ENCODE peak calls at places on chromosome 13, in six cellular contexts. One of them, this sample, is unnamed.
A peak's percentile ranks its signal among the peaks of the same experiment; 100 is the strongest.

GRCh38 chr13:29497137-29497654 is 98.3 kb downstream of the SLC7A1 start:
- DNase-seq in body of pancreas: peak; percentile 55
- DNase-seq in heart right ventricle: peak; percentile 84
- DNase-seq in tibial nerve: peak; percentile 35
- DNase-seq in Karpas-422: no peak
- DNase-seq in PC-3: no peak
- DNase-seq in this sample: no peak

GRCh38 chr13:73625562-73626339 is 508.5 kb downstream of the KLF12 start:
- DNase-seq in body of pancreas: no peak
- DNase-seq in heart right ventricle: no peak
- DNase-seq in tibial nerve: no peak
- DNase-seq in Karpas-422: no peak
- DNase-seq in PC-3: no peak
- DNase-seq in this sample: peak; percentile 6

GRCh38 chr13:50238922-50239321 is 223.7 kb downstream of the KCNRG start:
- DNase-seq in body of pancreas: no peak
- DNase-seq in heart right ventricle: no peak
- DNase-seq in tibial nerve: no peak
- DNase-seq in Karpas-422: no peak
- DNase-seq in PC-3: no peak
- DNase-seq in this sample: no peak

GRCh38 chr13:111957913-111958450 is 109.0 kb upstream of the SOX1 start:
- DNase-seq in body of pancreas: no peak
- DNase-seq in heart right ventricle: no peak
- DNase-seq in tibial nerve: no peak
- DNase-seq in Karpas-422: no peak
- DNase-seq in PC-3: no peak
- DNase-seq in this sample: no peak

GRCh38 chr13:60869941-60870613 is 473.1 kb downstream of the TDRD3 start:
- DNase-seq in body of pancreas: no peak
- DNase-seq in heart right ventricle: no peak
- DNase-seq in tibial nerve: no peak
- DNase-seq in Karpas-422: no peak
- DNase-seq in PC-3: no peak
- DNase-seq in this sample: no peak

GRCh38 chr13:40598599-40598998 is 67.8 kb downstream of the FOXO1 start:
- DNase-seq in body of pancreas: peak; percentile 50
- DNase-seq in heart right ventricle: no peak
- DNase-seq in tibial nerve: no peak
- DNase-seq in Karpas-422: no peak
- DNase-seq in PC-3: no peak
- DNase-seq in this sample: no peak

GRCh38 chr13:69580255-69580654 is 527.4 kb upstream of the ATXN8OS start:
- DNase-seq in body of pancreas: no peak
- DNase-seq in heart right ventricle: no peak
- DNase-seq in tibial nerve: no peak
- DNase-seq in Karpas-422: no peak
- DNase-seq in PC-3: peak; percentile 1
- DNase-seq in this sample: no peak

GRCh38 chr13:48580185-48580803 is 47.4 kb upstream of the RCBTB2 start:
- DNase-seq in body of pancreas: peak; percentile 89
- DNase-seq in heart right ventricle: peak; percentile 87
- DNase-seq in tibial nerve: peak; percentile 85
- DNase-seq in Karpas-422: peak; percentile 93
- DNase-seq in PC-3: peak; percentile 80
- DNase-seq in this sample: peak; percentile 64

GRCh38 chr13:73036566-73036965 is 22.2 kb upstream of the KLF5 start:
- DNase-seq in body of pancreas: no peak
- DNase-seq in heart right ventricle: no peak
- DNase-seq in tibial nerve: no peak
- DNase-seq in Karpas-422: no peak
- DNase-seq in PC-3: no peak
- DNase-seq in this sample: no peak

GRCh38 chr13:97182065-97182890 is 39.9 kb upstream of the MBNL2 start:
- DNase-seq in body of pancreas: no peak
- DNase-seq in heart right ventricle: no peak
- DNase-seq in tibial nerve: no peak
- DNase-seq in Karpas-422: no peak
- DNase-seq in PC-3: peak; percentile 30
- DNase-seq in this sample: no peak

GRCh38 chr13:48562296-48563066 is 29.6 kb upstream of the RCBTB2 start:
- DNase-seq in body of pancreas: no peak
- DNase-seq in heart right ventricle: no peak
- DNase-seq in tibial nerve: no peak
- DNase-seq in Karpas-422: peak; percentile 90
- DNase-seq in PC-3: peak; percentile 55
- DNase-seq in this sample: peak; percentile 77

GRCh38 chr13:39038569-39038898 is 278 bp downstream of the NHLRC3 start:
- DNase-seq in body of pancreas: peak; percentile 15
- DNase-seq in heart right ventricle: no peak
- DNase-seq in tibial nerve: no peak
- DNase-seq in Karpas-422: peak; percentile 75
- DNase-seq in PC-3: peak; percentile 8
- DNase-seq in this sample: peak; percentile 41

GRCh38 chr13:21849323-21849722 is 178.4 kb downstream of the FGF9 start:
- DNase-seq in body of pancreas: peak; percentile 29
- DNase-seq in heart right ventricle: no peak
- DNase-seq in tibial nerve: no peak
- DNase-seq in Karpas-422: peak; percentile 78
- DNase-seq in PC-3: peak; percentile 22
- DNase-seq in this sample: no peak

GRCh38 chr13:113857531-113858195 is 6.2 kb downstream of the GAS6 start:
- DNase-seq in body of pancreas: no peak
- DNase-seq in heart right ventricle: peak; percentile 2
- DNase-seq in tibial nerve: no peak
- DNase-seq in Karpas-422: no peak
- DNase-seq in PC-3: no peak
- DNase-seq in this sample: no peak

GRCh38 chr13:44583126-44583525 is 7.0 kb upstream of the TSC22D1 start:
- DNase-seq in body of pancreas: no peak
- DNase-seq in heart right ventricle: no peak
- DNase-seq in tibial nerve: no peak
- DNase-seq in Karpas-422: no peak
- DNase-seq in PC-3: no peak
- DNase-seq in this sample: no peak

GRCh38 chr13:111304603-111305289 is 15.7 kb upstream of the TEX29 start:
- DNase-seq in body of pancreas: no peak
- DNase-seq in heart right ventricle: no peak
- DNase-seq in tibial nerve: no peak
- DNase-seq in Karpas-422: no peak
- DNase-seq in PC-3: no peak
- DNase-seq in this sample: no peak

DNA sequence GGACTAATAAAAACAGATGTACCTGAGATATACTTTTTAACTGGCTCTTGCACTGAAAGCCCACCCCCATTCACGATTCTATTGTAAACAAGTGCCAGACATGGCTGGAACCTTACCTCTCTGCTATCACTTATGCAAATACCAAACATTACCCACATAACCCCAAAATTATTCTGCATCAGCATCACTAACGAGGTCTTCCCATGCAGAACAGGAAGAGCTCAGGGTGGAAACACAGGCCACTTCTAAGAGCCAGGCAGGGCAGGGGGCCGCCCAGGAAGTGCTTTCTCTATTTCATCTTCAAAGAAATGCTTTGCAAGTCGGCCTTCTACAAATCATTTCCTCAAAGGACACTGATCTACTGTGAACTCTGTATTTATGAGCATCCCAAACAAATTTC is 7.3 kb downstream of the IRS2 start:
- DNase-seq in body of pancreas: no peak
- DNase-seq in heart right ventricle: no peak
- DNase-seq in tibial nerve: no peak
- DNase-seq in Karpas-422: no peak
- DNase-seq in PC-3: no peak
- DNase-seq in this sample: peak; percentile 56
- H3K4me3 ChIP-seq in body of pancreas: no peak overlapping the region
- H3K4me3 ChIP-seq in heart right ventricle: peak overlapping the region; percentile 51
- H3K4me3 ChIP-seq in tibial nerve: peak overlapping the region; percentile 10
- H3K4me3 ChIP-seq in Karpas-422: no peak overlapping the region
- H3K4me3 ChIP-seq in PC-3: peak overlapping the region; percentile 82
- H3K4me3 ChIP-seq in this sample: peak overlapping the region; percentile 15

DNA sequence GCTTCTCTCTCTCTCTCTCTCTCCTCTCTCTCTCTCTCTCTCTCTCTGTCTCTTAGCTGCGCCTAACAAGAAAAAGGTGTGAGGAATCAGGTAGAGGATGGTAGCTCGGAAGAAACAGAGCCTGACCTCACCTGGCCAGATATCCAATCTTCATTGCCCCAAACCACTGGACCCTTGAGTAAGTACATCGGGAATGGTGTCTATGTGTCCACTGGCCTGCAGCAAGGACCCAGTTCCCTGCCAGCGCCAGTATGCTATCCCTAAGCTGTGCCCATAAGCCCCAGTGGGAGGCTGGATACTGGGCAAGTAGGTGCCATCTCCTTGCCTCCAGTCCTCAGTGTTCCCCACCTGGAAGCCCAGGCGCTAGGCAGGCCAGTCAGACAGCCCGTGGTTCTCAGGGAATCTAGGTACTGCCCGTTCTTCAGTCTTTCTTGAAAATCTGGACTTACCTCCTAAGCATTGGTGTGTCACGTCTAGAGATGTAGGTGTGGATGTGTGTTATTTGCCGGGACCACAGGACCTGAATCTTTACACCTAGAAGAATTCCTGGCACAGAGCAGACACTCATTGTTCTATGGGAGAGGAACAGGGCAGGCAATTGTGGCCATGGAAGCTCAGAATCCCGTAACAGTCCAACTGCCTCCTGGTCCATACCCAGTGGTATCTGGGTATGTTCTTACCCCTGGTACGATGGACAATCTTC is 7.3 kb downstream of the URAD start:
- DNase-seq in body of pancreas: no peak
- DNase-seq in heart right ventricle: no peak
- DNase-seq in tibial nerve: no peak
- DNase-seq in Karpas-422: no peak
- DNase-seq in PC-3: no peak
- DNase-seq in this sample: no peak
- H3K27ac ChIP-seq in body of pancreas: no peak overlapping the region
- H3K27ac ChIP-seq in heart right ventricle: no peak overlapping the region
- H3K27ac ChIP-seq in tibial nerve: no peak overlapping the region
- H3K27ac ChIP-seq in Karpas-422: no peak overlapping the region
- H3K27ac ChIP-seq in PC-3: no peak overlapping the region
- H3K27ac ChIP-seq in this sample: no peak overlapping the region

GRCh38 chr13:31731923-31732322 is 7.4 kb upstream of the RXFP2 start:
- DNase-seq in body of pancreas: no peak
- DNase-seq in heart right ventricle: no peak
- DNase-seq in tibial nerve: no peak
- DNase-seq in Karpas-422: no peak
- DNase-seq in PC-3: no peak
- DNase-seq in this sample: no peak

GRCh38 chr13:31733709-31734108 is 5.6 kb upstream of the RXFP2 start:
- DNase-seq in body of pancreas: no peak
- DNase-seq in heart right ventricle: no peak
- DNase-seq in tibial nerve: no peak
- DNase-seq in Karpas-422: no peak
- DNase-seq in PC-3: no peak
- DNase-seq in this sample: no peak

GRCh38 chr13:31733066-31733465 is 6.3 kb upstream of the RXFP2 start:
- DNase-seq in body of pancreas: no peak
- DNase-seq in heart right ventricle: no peak
- DNase-seq in tibial nerve: no peak
- DNase-seq in Karpas-422: peak; percentile 24
- DNase-seq in PC-3: no peak
- DNase-seq in this sample: no peak
- H3K4me3 ChIP-seq in body of pancreas: no peak overlapping the region
- H3K4me3 ChIP-seq in heart right ventricle: no peak overlapping the region
- H3K4me3 ChIP-seq in tibial nerve: no peak overlapping the region
- H3K4me3 ChIP-seq in Karpas-422: no peak overlapping the region
- H3K4me3 ChIP-seq in PC-3: no peak overlapping the region
- H3K4me3 ChIP-seq in this sample: no peak overlapping the region

GRCh38 chr13:52377898-52378297 is 28.1 kb downstream of the THSD1 start:
- DNase-seq in body of pancreas: no peak
- DNase-seq in heart right ventricle: no peak
- DNase-seq in tibial nerve: no peak
- DNase-seq in Karpas-422: no peak
- DNase-seq in PC-3: no peak
- DNase-seq in this sample: no peak
- H3K27ac ChIP-seq in body of pancreas: no peak overlapping the region
- H3K27ac ChIP-seq in heart right ventricle: no peak overlapping the region
- H3K27ac ChIP-seq in tibial nerve: no peak overlapping the region
- H3K27ac ChIP-seq in Karpas-422: no peak overlapping the region
- H3K27ac ChIP-seq in PC-3: no peak overlapping the region
- H3K27ac ChIP-seq in this sample: no peak overlapping the region

GRCh38 chr13:86840250-86841191 is 830.6 kb upstream of the SLITRK5 start:
- DNase-seq in body of pancreas: no peak
- DNase-seq in heart right ventricle: no peak
- DNase-seq in tibial nerve: no peak
- DNase-seq in Karpas-422: no peak
- DNase-seq in PC-3: no peak
- DNase-seq in this sample: no peak

GRCh38 chr13:86841264-86841663 is 829.9 kb upstream of the SLITRK5 start:
- DNase-seq in body of pancreas: no peak
- DNase-seq in heart right ventricle: no peak
- DNase-seq in tibial nerve: no peak
- DNase-seq in Karpas-422: no peak
- DNase-seq in PC-3: no peak
- DNase-seq in this sample: no peak

DNA sequence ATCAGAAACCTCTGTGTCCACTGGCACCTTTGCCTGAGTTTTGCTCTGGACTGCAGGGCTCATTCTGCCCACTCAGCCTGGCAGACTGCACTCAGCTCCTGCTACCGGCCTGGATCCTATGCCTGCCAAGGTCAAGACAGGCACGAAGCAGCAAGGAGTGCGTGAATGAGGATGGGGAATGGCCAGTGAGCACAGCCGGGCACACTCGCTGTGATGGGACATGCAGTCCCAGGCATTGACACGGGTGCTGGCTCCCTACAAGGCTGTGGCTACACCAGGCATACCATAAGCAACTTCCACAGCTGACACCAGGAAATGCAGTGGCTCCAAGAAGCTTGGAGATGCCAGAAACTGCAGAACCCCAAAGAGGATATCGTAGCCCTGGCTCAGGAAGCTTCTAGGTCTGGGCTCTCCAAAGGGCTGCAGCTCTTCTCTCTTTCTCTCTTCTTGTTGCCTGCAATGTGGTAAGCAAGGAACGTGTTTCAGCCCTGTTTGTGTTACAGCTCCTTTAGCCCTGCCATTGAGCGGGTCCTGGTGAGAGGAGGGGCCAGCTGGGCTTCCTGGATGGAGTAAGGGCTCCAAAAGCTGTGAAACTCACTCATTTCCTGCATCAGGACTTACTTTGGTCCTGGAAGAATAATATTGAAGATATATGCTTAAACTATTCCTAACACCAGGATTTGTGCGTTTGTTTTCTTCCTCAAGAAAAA is 832.6 kb upstream of the SLITRK5 start:
- DNase-seq in body of pancreas: peak; percentile 23
- DNase-seq in heart right ventricle: no peak
- DNase-seq in tibial nerve: no peak
- DNase-seq in Karpas-422: no peak
- DNase-seq in PC-3: no peak
- DNase-seq in this sample: no peak
- H3K4me3 ChIP-seq in body of pancreas: no peak overlapping the region
- H3K4me3 ChIP-seq in heart right ventricle: no peak overlapping the region
- H3K4me3 ChIP-seq in tibial nerve: no peak overlapping the region
- H3K4me3 ChIP-seq in Karpas-422: no peak overlapping the region
- H3K4me3 ChIP-seq in PC-3: no peak overlapping the region
- H3K4me3 ChIP-seq in this sample: no peak overlapping the region